ENCODE peak calls at places on chromosomes 11 and 22, in seven cellular contexts. E is fibroblast of mammary gland; L is stomach; X is SJSA1; U is cardiac muscle cell; R is effector memory CD4-positive, alpha-beta T cell; S is lower leg skin. V is an unnamed sample.

GRCh38 chr11:48013269-48013901 is 33.0 kb downstream of the PTPRJ start:
- DNase-seq in E (no peak), L (peak), X (peak), U (no peak), R (peak), S (no peak), V (no peak)

GRCh38 chr11:24496728-24497396 is at the start of gene LUZP2:
- DNase-seq in E (no peak), L (no peak), X (peak), U (peak), R (no peak), S (no peak), V (no peak)

GRCh38 chr11:3132831-3133455 is 32.2 kb downstream of the OSBPL5 start:
- DNase-seq in E (no peak), L (no peak), X (no peak), U (no peak), R (no peak), S (peak), V (no peak)

GRCh38 chr11:59669611-59670009 is 773 bp upstream of the PATL1 start:
- DNase-seq in E (peak), L (peak), X (no peak), U (peak), R (peak), S (peak), V (peak)

GRCh38 chr11:47641585-47642098 is 717 bp downstream of the MTCH2 start:
- DNase-seq in E (no peak), L (no peak), X (no peak), U (no peak), R (no peak), S (peak), V (no peak)

GRCh38 chr22:43441751-43442150 is 29.9 kb downstream of the MPPED1 start:
- DNase-seq in E (no peak), L (no peak), X (no peak), U (no peak), R (no peak), S (no peak), V (no peak)

GRCh38 chr22:24230911-24231656 is 13.8 kb downstream of the GGT5 start:
- DNase-seq in E (no peak), L (peak), X (no peak), U (no peak), R (peak), S (no peak), V (no peak)

GRCh38 chr22:30308518-30309230 is 18.1 kb downstream of the TBC1D10A start:
- DNase-seq in E (peak), L (no peak), X (no peak), U (no peak), R (no peak), S (no peak), V (no peak)

GRCh38 chr11:134069996-134070845 is 1.3 kb downstream of the JAM3 start:
- DNase-seq in E (no peak), L (no peak), X (peak), U (no peak), R (no peak), S (no peak), V (no peak)

GRCh38 chr11:79353706-79354105 is 87.1 kb downstream of the TENM4 start:
- DNase-seq in E (peak), L (no peak), X (no peak), U (no peak), R (no peak), S (no peak), V (no peak)

GRCh38 chr22:20436309-20437252 is 1.0 kb downstream of the SCARF2 start:
- DNase-seq in E (peak), L (no peak), X (peak), U (peak), R (no peak), S (peak), V (no peak)

GRCh38 chr11:9260182-9261146 is 4.7 kb downstream of the DENND5A start:
- DNase-seq in E (no peak), L (peak), X (no peak), U (no peak), R (no peak), S (no peak), V (no peak)

GRCh38 chr11:111417766-111418435 is 38.8 kb upstream of the POU2AF1 start:
- DNase-seq in E (peak), L (no peak), X (peak), U (peak), R (no peak), S (peak), V (no peak)

GRCh38 chr11:101127348-101127698 is 2.3 kb downstream of the PGR start:
- DNase-seq in E (no peak), L (no peak), X (peak), U (no peak), R (no peak), S (peak), V (no peak)

GRCh38 chr22:25572708-25573161 is 8.3 kb downstream of the GRK3 start:
- DNase-seq in E (no peak), L (no peak), X (no peak), U (no peak), R (no peak), S (no peak), V (no peak)
- H3K4me3 ChIP-seq in E (no peak), L (no peak), X (no peak), U (no peak), R (no peak), S (no peak), V (no peak)

GRCh38 chr11:66035653-66036333 is 9.5 kb upstream of the CATSPER1 start:
- DNase-seq in E (no peak), L (no peak), X (no peak), U (no peak), R (no peak), S (no peak), V (no peak)
- H3K4me3 ChIP-seq in E (no peak), L (no peak), X (no peak), U (no peak), R (no peak), S (no peak), V (no peak)

GRCh38 chr22:37638351-37639069 is 959 bp upstream of the SH3BP1 start:
- DNase-seq in E (no peak), L (peak), X (no peak), U (no peak), R (no peak), S (no peak), V (no peak)
- H3K4me3 ChIP-seq in E (peak), L (peak), X (peak), U (no peak), R (peak), S (no peak), V (peak)

GRCh38 chr11:105109353-105109752 is 30.2 kb downstream of the CARD18 start:
- DNase-seq in E (no peak), L (no peak), X (no peak), U (no peak), R (no peak), S (no peak), V (no peak)
- H3K4me3 ChIP-seq in E (no peak), L (no peak), X (no peak), U (no peak), R (no peak), S (no peak), V (no peak)

DNA sequence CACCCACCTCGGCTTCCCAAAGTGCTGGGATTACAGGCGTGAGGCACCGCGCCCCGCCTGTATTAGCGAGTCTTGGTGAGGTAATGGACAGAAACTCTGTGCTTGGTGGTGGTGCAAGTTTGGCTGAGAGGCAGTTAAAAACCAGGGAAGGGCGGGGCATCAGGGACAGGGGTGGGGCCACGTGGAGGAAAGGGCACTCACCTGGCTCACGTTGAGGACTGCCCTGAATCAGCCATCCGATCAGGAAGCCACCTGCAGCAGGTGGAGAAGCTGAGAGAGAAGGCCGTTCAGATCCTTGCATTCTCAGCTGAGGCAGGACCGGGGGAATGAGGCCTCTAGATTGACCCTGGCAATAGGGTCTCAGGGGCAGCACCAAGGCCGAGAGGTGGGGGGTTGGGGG is 12.1 kb upstream of the CHRM1 start:
- DNase-seq in E (no peak), L (no peak), X (no peak), U (no peak), R (no peak), S (no peak), V (no peak)
- H3K4me3 ChIP-seq in E (no peak), L (no peak), X (no peak), U (no peak), R (no peak), S (no peak), V (no peak)

GRCh38 chr22:29081499-29082236 is 8.8 kb downstream of the KREMEN1 start:
- DNase-seq in E (no peak), L (no peak), X (no peak), U (peak), R (no peak), S (no peak), V (no peak)

GRCh38 chr22:29079218-29079901 is 6.5 kb downstream of the KREMEN1 start:
- DNase-seq in E (no peak), L (no peak), X (no peak), U (no peak), R (no peak), S (peak), V (no peak)

GRCh38 chr22:29080061-29080975 is 7.5 kb downstream of the KREMEN1 start:
- DNase-seq in E (peak), L (no peak), X (no peak), U (peak), R (no peak), S (no peak), V (no peak)

GRCh38 chr22:29078869-29079207 is 6.0 kb downstream of the KREMEN1 start:
- DNase-seq in E (no peak), L (no peak), X (no peak), U (no peak), R (no peak), S (no peak), V (no peak)

DNA sequence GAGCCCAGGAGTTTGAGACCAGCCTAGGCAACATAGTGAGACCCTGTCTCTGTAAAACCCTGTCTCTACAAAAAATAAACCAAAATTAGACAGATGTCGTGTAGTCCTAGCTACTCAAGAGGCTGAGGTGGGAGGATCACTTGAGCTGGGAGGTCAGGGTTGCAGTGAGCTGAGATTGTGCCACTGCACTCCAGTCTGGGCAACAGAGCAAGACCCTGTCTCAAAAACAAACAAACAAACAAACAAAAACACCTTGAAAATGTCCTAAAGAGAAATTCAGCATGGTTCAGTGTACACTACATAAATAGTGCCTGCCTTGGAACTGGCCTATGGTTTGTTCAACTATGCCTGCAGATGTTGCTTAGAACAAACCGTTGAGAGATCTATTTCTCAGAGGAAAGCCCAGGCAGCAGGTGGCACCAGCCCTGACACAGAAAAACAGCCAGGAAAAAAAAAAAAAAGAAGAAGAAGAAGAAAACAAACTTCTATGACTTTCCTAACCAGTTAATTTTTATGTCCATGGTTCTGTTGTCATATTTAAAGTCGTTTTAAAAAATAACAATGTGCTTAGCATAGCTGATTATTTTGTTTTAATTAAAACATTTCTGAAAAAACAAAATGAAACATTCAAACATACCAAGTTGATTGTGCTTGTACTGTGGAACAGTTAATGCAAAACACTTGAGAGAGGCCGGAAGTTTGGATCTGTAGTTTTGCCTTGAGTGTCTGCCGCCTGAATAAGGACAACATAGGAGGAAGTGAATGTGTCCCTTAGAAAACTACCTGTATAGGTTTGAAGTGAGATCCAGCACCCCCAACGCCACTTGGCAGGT is 5.4 kb downstream of the KREMEN1 start:
- DNase-seq in E (no peak), L (no peak), X (no peak), U (no peak), R (no peak), S (no peak), V (no peak)
- H3K4me3 ChIP-seq in E (no peak), L (no peak), X (no peak), U (no peak), R (no peak), S (no peak), V (no peak)